ENCODE peak calls at places on chromosomes 12 and 14, in four cellular contexts. Q is NCI-H2171, F is NB4, M is H9. X is an unnamed sample.

GRCh38 chr12:93325855-93326254 is 51.9 kb upstream of the NUDT4 start:
- DNase-seq in M (no peak), Q (no peak), F (no peak), X (no peak)

GRCh38 chr12:78018939-78019338 is 188.2 kb downstream of the NAV3 start:
- DNase-seq in Q (no peak), M (no peak), F (peak; percentile 68), X (no peak)

GRCh38 chr12:47267571-47267970 is 187.8 kb upstream of the AMIGO2 start:
- DNase-seq in M (no peak), Q (no peak), F (no peak), X (no peak)

GRCh38 chr14:70730393-70730792 is 78.9 kb downstream of the MAP3K9 start:
- DNase-seq in Q (no peak), M (no peak), F (no peak), X (no peak)

GRCh38 chr14:99619873-99620834 is 16.1 kb upstream of the CCDC85C start:
- DNase-seq in M (peak; percentile 26), Q (no peak), F (no peak), X (peak; percentile 66)

GRCh38 chr12:62530596-62530995 is 64.0 kb downstream of the MON2 start:
- DNase-seq in Q (no peak), F (no peak), M (no peak), X (no peak)

GRCh38 chr12:39884616-39885125 is 221.2 kb downstream of the SLC2A13 start:
- DNase-seq in F (no peak), Q (no peak), M (no peak), X (no peak)

GRCh38 chr12:112848972-112849371 is 57.4 kb downstream of the RPH3A start:
- DNase-seq in M (no peak), Q (no peak), F (no peak), X (no peak)

X was measured in ELF-1.